ENCODE peak calls at places on chromosomes 6 and 20, in five cellular contexts. One of them, this sample, is unnamed.

GRCh38 chr6:14079433-14079832 is 38.1 kb upstream of the CD83 start:
- DNase-seq in HFF-Myc: no peak
- DNase-seq in uterus: no peak
- DNase-seq in activated T-cell treated with anti-CD3 and anti-CD28 coated beads for 24 hours: no peak
- DNase-seq in esophagus squamous epithelium: no peak
- DNase-seq in this sample: no peak

GRCh38 chr20:63118786-63119450 is 97.0 kb downstream of the YTHDF1 start:
- DNase-seq in HFF-Myc: no peak
- DNase-seq in uterus: no peak
- DNase-seq in activated T-cell treated with anti-CD3 and anti-CD28 coated beads for 24 hours: no peak
- DNase-seq in esophagus squamous epithelium: no peak
- DNase-seq in this sample: peak; percentile 5

GRCh38 chr6:170210651-170211403 is 80.1 kb downstream of the DLL1 start:
- DNase-seq in HFF-Myc: no peak
- DNase-seq in uterus: no peak
- DNase-seq in activated T-cell treated with anti-CD3 and anti-CD28 coated beads for 24 hours: no peak
- DNase-seq in esophagus squamous epithelium: no peak
- DNase-seq in this sample: no peak

GRCh38 chr20:3328501-3328900 is 79.0 kb downstream of the DNAAF9 start:
- DNase-seq in HFF-Myc: no peak
- DNase-seq in uterus: no peak
- DNase-seq in activated T-cell treated with anti-CD3 and anti-CD28 coated beads for 24 hours: no peak
- DNase-seq in esophagus squamous epithelium: no peak
- DNase-seq in this sample: no peak

GRCh38 chr6:77401231-77401630 is 62.1 kb downstream of the HTR1B start:
- DNase-seq in HFF-Myc: no peak
- DNase-seq in uterus: no peak
- DNase-seq in activated T-cell treated with anti-CD3 and anti-CD28 coated beads for 24 hours: no peak
- DNase-seq in esophagus squamous epithelium: no peak
- DNase-seq in this sample: no peak

GRCh38 chr6:84547341-84547794 is 217.0 kb downstream of the TBX18 start:
- DNase-seq in HFF-Myc: no peak
- DNase-seq in uterus: no peak
- DNase-seq in activated T-cell treated with anti-CD3 and anti-CD28 coated beads for 24 hours: no peak
- DNase-seq in esophagus squamous epithelium: no peak
- DNase-seq in this sample: no peak

GRCh38 chr6:121647905-121648304 is 212.5 kb downstream of the GJA1 start:
- DNase-seq in HFF-Myc: peak; percentile 65
- DNase-seq in uterus: no peak
- DNase-seq in activated T-cell treated with anti-CD3 and anti-CD28 coated beads for 24 hours: no peak
- DNase-seq in esophagus squamous epithelium: no peak
- DNase-seq in this sample: no peak

GRCh38 chr20:62025832-62026563 is 39.7 kb downstream of the TAF4 start:
- DNase-seq in HFF-Myc: peak; percentile 56
- DNase-seq in uterus: peak; percentile 29
- DNase-seq in activated T-cell treated with anti-CD3 and anti-CD28 coated beads for 24 hours: no peak
- DNase-seq in esophagus squamous epithelium: no peak
- DNase-seq in this sample: peak; percentile 54

GRCh38 chr20:38581013-38581412 is at the start of gene ADIG:
- DNase-seq in HFF-Myc: no peak
- DNase-seq in uterus: no peak
- DNase-seq in activated T-cell treated with anti-CD3 and anti-CD28 coated beads for 24 hours: no peak
- DNase-seq in esophagus squamous epithelium: no peak
- DNase-seq in this sample: peak; percentile 32

GRCh38 chr6:82878812-82879211 is 186.8 kb downstream of the UBE3D start:
- DNase-seq in HFF-Myc: peak; percentile 36
- DNase-seq in uterus: no peak
- DNase-seq in activated T-cell treated with anti-CD3 and anti-CD28 coated beads for 24 hours: no peak
- DNase-seq in esophagus squamous epithelium: no peak
- DNase-seq in this sample: no peak

GRCh38 chr6:166907373-166907841 is 48.9 kb downstream of the RNASET2 start:
- DNase-seq in HFF-Myc: no peak
- DNase-seq in uterus: no peak
- DNase-seq in activated T-cell treated with anti-CD3 and anti-CD28 coated beads for 24 hours: no peak
- DNase-seq in esophagus squamous epithelium: no peak
- DNase-seq in this sample: no peak

GRCh38 chr20:48153523-48153922 is 368.2 kb upstream of the SULF2 start:
- DNase-seq in HFF-Myc: no peak
- DNase-seq in uterus: no peak
- DNase-seq in activated T-cell treated with anti-CD3 and anti-CD28 coated beads for 24 hours: no peak
- DNase-seq in esophagus squamous epithelium: no peak
- DNase-seq in this sample: no peak

GRCh38 chr20:5835870-5836269 is 85.7 kb downstream of the SHLD1 start:
- DNase-seq in HFF-Myc: peak; percentile 17
- DNase-seq in uterus: no peak
- DNase-seq in activated T-cell treated with anti-CD3 and anti-CD28 coated beads for 24 hours: no peak
- DNase-seq in esophagus squamous epithelium: no peak
- DNase-seq in this sample: no peak

GRCh38 chr6:107185570-107185969 is 70.3 kb upstream of the BEND3 start:
- DNase-seq in HFF-Myc: no peak
- DNase-seq in uterus: no peak
- DNase-seq in activated T-cell treated with anti-CD3 and anti-CD28 coated beads for 24 hours: no peak
- DNase-seq in esophagus squamous epithelium: no peak
- DNase-seq in this sample: no peak

GRCh38 chr20:56451056-56451765 is 17.2 kb upstream of the RTF2 start:
- DNase-seq in HFF-Myc: no peak
- DNase-seq in uterus: no peak
- DNase-seq in activated T-cell treated with anti-CD3 and anti-CD28 coated beads for 24 hours: no peak
- DNase-seq in esophagus squamous epithelium: no peak
- DNase-seq in this sample: no peak

GRCh38 chr6:107843400-107843799 is 19.3 kb upstream of the SCML4 start:
- DNase-seq in HFF-Myc: no peak
- DNase-seq in uterus: no peak
- DNase-seq in activated T-cell treated with anti-CD3 and anti-CD28 coated beads for 24 hours: no peak
- DNase-seq in esophagus squamous epithelium: no peak
- DNase-seq in this sample: no peak

GRCh38 chr6:71383891-71384489 is 95.4 kb downstream of the OGFRL1 start:
- DNase-seq in HFF-Myc: no peak
- DNase-seq in uterus: no peak
- DNase-seq in activated T-cell treated with anti-CD3 and anti-CD28 coated beads for 24 hours: no peak
- DNase-seq in esophagus squamous epithelium: no peak
- DNase-seq in this sample: no peak

GRCh38 chr20:11849976-11850670 is 67.6 kb upstream of the BTBD3 start:
- DNase-seq in HFF-Myc: no peak
- DNase-seq in uterus: peak; percentile 12
- DNase-seq in activated T-cell treated with anti-CD3 and anti-CD28 coated beads for 24 hours: no peak
- DNase-seq in esophagus squamous epithelium: no peak
- DNase-seq in this sample: no peak

GRCh38 chr6:137033828-137034227 is 10.9 kb downstream of the IL20RA start:
- DNase-seq in HFF-Myc: no peak
- DNase-seq in uterus: no peak
- DNase-seq in activated T-cell treated with anti-CD3 and anti-CD28 coated beads for 24 hours: peak; percentile 31
- DNase-seq in esophagus squamous epithelium: no peak
- DNase-seq in this sample: no peak

GRCh38 chr20:23920936-23921335 is 41.4 kb upstream of the CST5 start:
- DNase-seq in HFF-Myc: no peak
- DNase-seq in uterus: no peak
- DNase-seq in activated T-cell treated with anti-CD3 and anti-CD28 coated beads for 24 hours: no peak
- DNase-seq in esophagus squamous epithelium: no peak
- DNase-seq in this sample: no peak

GRCh38 chr6:76885861-76886301 is 577.4 kb downstream of the HTR1B start:
- DNase-seq in HFF-Myc: no peak
- DNase-seq in uterus: no peak
- DNase-seq in activated T-cell treated with anti-CD3 and anti-CD28 coated beads for 24 hours: no peak
- DNase-seq in esophagus squamous epithelium: no peak
- DNase-seq in this sample: no peak

GRCh38 chr6:42230320-42231034 is 12.8 kb upstream of the MRPS10 start:
- DNase-seq in HFF-Myc: no peak
- DNase-seq in uterus: no peak
- DNase-seq in activated T-cell treated with anti-CD3 and anti-CD28 coated beads for 24 hours: no peak
- DNase-seq in esophagus squamous epithelium: no peak
- DNase-seq in this sample: no peak

GRCh38 chr6:145763742-145764141 is 28.4 kb upstream of the EPM2A start:
- DNase-seq in HFF-Myc: no peak
- DNase-seq in uterus: no peak
- DNase-seq in activated T-cell treated with anti-CD3 and anti-CD28 coated beads for 24 hours: no peak
- DNase-seq in esophagus squamous epithelium: no peak
- DNase-seq in this sample: no peak

GRCh38 chr20:59525500-59526241 is 78.7 kb upstream of the PHACTR3 start:
- DNase-seq in HFF-Myc: peak; percentile 21
- DNase-seq in uterus: peak; percentile 24
- DNase-seq in activated T-cell treated with anti-CD3 and anti-CD28 coated beads for 24 hours: peak; percentile 4
- DNase-seq in esophagus squamous epithelium: no peak
- DNase-seq in this sample: peak; percentile 53

GRCh38 chr20:58361549-58361948 is 27.5 kb upstream of the VAPB start:
- DNase-seq in HFF-Myc: peak; percentile 77
- DNase-seq in uterus: no peak
- DNase-seq in activated T-cell treated with anti-CD3 and anti-CD28 coated beads for 24 hours: no peak
- DNase-seq in esophagus squamous epithelium: no peak
- DNase-seq in this sample: no peak

GRCh38 chr6:12923644-12924235 is 207.2 kb downstream of the PHACTR1 start:
- DNase-seq in HFF-Myc: no peak
- DNase-seq in uterus: no peak
- DNase-seq in activated T-cell treated with anti-CD3 and anti-CD28 coated beads for 24 hours: no peak
- DNase-seq in esophagus squamous epithelium: no peak
- DNase-seq in this sample: no peak

GRCh38 chr6:15907914-15908518 is 220.9 kb upstream of the MYLIP start:
- DNase-seq in HFF-Myc: no peak
- DNase-seq in uterus: no peak
- DNase-seq in activated T-cell treated with anti-CD3 and anti-CD28 coated beads for 24 hours: no peak
- DNase-seq in esophagus squamous epithelium: no peak
- DNase-seq in this sample: no peak

GRCh38 chr6:108585921-108586320 is 25.2 kb downstream of the FOXO3 start:
- DNase-seq in HFF-Myc: no peak
- DNase-seq in uterus: no peak
- DNase-seq in activated T-cell treated with anti-CD3 and anti-CD28 coated beads for 24 hours: no peak
- DNase-seq in esophagus squamous epithelium: no peak
- DNase-seq in this sample: no peak

GRCh38 chr6:17305219-17306001 is 24.2 kb downstream of the RBM24 start:
- DNase-seq in HFF-Myc: no peak
- DNase-seq in uterus: no peak
- DNase-seq in activated T-cell treated with anti-CD3 and anti-CD28 coated beads for 24 hours: no peak
- DNase-seq in esophagus squamous epithelium: no peak
- DNase-seq in this sample: no peak

GRCh38 chr6:11848852-11849731 is 70.5 kb upstream of the ADTRP start:
- DNase-seq in HFF-Myc: no peak
- DNase-seq in uterus: no peak
- DNase-seq in activated T-cell treated with anti-CD3 and anti-CD28 coated beads for 24 hours: no peak
- DNase-seq in esophagus squamous epithelium: no peak
- DNase-seq in this sample: no peak

GRCh38 chr6:170463101-170463721 is 89.9 kb downstream of the PSMB1 start:
- DNase-seq in HFF-Myc: no peak
- DNase-seq in uterus: no peak
- DNase-seq in activated T-cell treated with anti-CD3 and anti-CD28 coated beads for 24 hours: no peak
- DNase-seq in esophagus squamous epithelium: no peak
- DNase-seq in this sample: no peak